ENCODE peak calls at places on chromosome 16, in ten cellular contexts. R, S, N, W, P, O, F, B, J and U are unnamed samples.

GRCh38 chr16:50559342-50559741 is 11.1 kb downstream of the NKD1 start:
- DNase-seq in R (no peak), S (no peak), N (no peak), W (no peak), P (no peak), O (no peak), F (no peak), B (no peak), J (no peak), U (no peak)

GRCh38 chr16:69917739-69918138 is 33.4 kb upstream of the CLEC18A start:
- DNase-seq in R (peak; percentile 79), S (peak; percentile 95), N (peak; percentile 86), W (no peak), P (no peak), O (no peak), F (peak; percentile 44), B (no peak), J (peak; percentile 91), U (no peak)

GRCh38 chr16:9122969-9123368 is 31.5 kb downstream of the HAPSTR1 start:
- DNase-seq in R (no peak), S (no peak), N (no peak), W (no peak), P (no peak), O (no peak), F (no peak), B (no peak), J (no peak), U (no peak)

GRCh38 chr16:71295950-71296349 is 6.7 kb upstream of the CMTR2 start:
- DNase-seq in R (no peak), S (no peak), N (no peak), W (no peak), P (no peak), O (no peak), F (no peak), B (no peak), J (no peak), U (no peak)

GRCh38 chr16:88922114-88922825 is 54.7 kb downstream of the CBFA2T3 start:
- DNase-seq in R (no peak), S (peak; percentile 79), N (peak; percentile 20), W (no peak), P (peak; percentile 67), O (no peak), F (peak; percentile 91), B (no peak), J (no peak), U (no peak)

GRCh38 chr16:57092786-57093301 is 461 bp downstream of the CPNE2 start:
- DNase-seq in R (no peak), S (no peak), N (no peak), W (peak; percentile 84), P (peak; percentile 46), O (peak; percentile 15), F (peak; percentile 40), B (peak; percentile 84), J (no peak), U (peak; percentile 87)

GRCh38 chr16:23578096-23578830 is 17.9 kb downstream of the NDUFAB1 start:
- DNase-seq in R (no peak), S (peak; percentile 30), N (no peak), W (no peak), P (no peak), O (no peak), F (no peak), B (no peak), J (no peak), U (no peak)

GRCh38 chr16:59783191-59783590 is 1049.1 kb upstream of the GOT2 start:
- DNase-seq in R (peak; percentile 34), S (peak; percentile 15), N (no peak), W (no peak), P (no peak), O (no peak), F (no peak), B (no peak), J (no peak), U (no peak)

GRCh38 chr16:86732621-86733297 is 154.4 kb downstream of the FOXL1 start:
- DNase-seq in R (no peak), S (peak; percentile 18), N (no peak), W (no peak), P (no peak), O (no peak), F (no peak), B (no peak), J (no peak), U (no peak)

GRCh38 chr16:25066426-25066746 is 45.2 kb upstream of the LCMT1 start:
- DNase-seq in R (no peak), S (no peak), N (no peak), W (peak; percentile 37), P (no peak), O (no peak), F (no peak), B (no peak), J (no peak), U (no peak)
- TF ChIP-seq CTCF in R (no peak), S (no peak), N (no peak), W (no peak), P (no peak), O (no peak), F (no peak), B (no peak), J (no peak), U (no peak)

GRCh38 chr16:1345651-1346421 is 5.8 kb downstream of the TSR3 start:
- DNase-seq in R (no peak), S (no peak), N (no peak), W (no peak), P (no peak), O (no peak), F (no peak), B (no peak), J (no peak), U (no peak)

GRCh38 chr16:1347286-1347855 is 4.3 kb downstream of the TSR3 start:
- DNase-seq in R (no peak), S (no peak), N (no peak), W (no peak), P (no peak), O (no peak), F (no peak), B (no peak), J (no peak), U (no peak)

GRCh38 chr16:1347962-1348361 is 3.7 kb downstream of the TSR3 start:
- DNase-seq in R (no peak), S (no peak), N (no peak), W (no peak), P (no peak), O (no peak), F (no peak), B (no peak), J (no peak), U (no peak)

GRCh38 chr16:1345087-1345486 is 6.6 kb downstream of the TSR3 start:
- DNase-seq in R (no peak), S (no peak), N (no peak), W (no peak), P (no peak), O (no peak), F (no peak), B (no peak), J (no peak), U (no peak)

DNA sequence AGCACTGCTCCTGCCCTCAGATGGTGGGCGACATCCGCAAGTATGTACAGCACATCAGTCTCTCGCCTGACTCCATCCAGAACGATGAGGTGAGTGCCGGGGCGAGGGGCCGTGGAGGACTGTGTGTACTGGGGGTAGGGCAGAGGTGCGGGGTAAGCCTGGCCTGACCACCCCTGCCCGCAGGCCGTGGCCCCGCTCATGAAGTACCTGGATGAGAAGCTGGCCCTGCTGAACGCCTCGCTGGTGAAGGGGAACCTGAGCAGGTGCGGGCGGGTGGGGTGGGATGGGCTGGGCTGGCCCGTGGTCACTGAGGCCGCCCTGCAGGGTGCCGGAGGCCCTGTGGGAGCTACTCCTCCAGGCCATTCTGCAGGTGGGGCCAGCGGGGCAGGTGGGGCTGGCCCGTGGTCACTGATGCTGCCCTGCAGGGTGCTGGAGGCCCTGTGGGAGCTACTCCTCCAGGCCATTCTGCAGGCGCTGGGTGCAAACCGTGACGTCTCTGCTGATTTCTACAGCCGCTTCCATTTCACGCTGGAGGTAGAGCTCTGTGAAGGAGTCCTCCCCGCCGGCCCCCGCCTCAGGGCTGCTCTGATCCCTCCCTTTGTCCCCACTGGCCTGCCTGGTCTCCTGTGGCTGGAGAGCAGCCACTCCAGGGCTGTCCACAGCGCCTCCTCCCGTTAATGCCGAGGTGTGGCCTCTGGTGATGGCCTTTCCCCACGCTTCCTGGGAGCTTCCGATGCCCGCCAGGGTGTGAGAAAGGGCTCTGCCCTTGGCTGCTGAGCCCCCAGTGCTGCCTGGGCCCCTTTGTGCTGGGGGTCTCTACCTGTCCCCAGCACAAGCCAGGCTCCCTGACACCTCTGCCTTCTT is 5.0 kb downstream of the TSR3 start:
- DNase-seq in R (no peak), S (no peak), N (no peak), W (no peak), P (no peak), O (no peak), F (no peak), B (no peak), J (no peak), U (no peak)
- TF ChIP-seq CTCF in R (peak; percentile 12), S (no peak), N (no peak), W (no peak), P (no peak), O (no peak), F (no peak), B (no peak), J (peak; percentile 23), U (no peak)

DNA sequence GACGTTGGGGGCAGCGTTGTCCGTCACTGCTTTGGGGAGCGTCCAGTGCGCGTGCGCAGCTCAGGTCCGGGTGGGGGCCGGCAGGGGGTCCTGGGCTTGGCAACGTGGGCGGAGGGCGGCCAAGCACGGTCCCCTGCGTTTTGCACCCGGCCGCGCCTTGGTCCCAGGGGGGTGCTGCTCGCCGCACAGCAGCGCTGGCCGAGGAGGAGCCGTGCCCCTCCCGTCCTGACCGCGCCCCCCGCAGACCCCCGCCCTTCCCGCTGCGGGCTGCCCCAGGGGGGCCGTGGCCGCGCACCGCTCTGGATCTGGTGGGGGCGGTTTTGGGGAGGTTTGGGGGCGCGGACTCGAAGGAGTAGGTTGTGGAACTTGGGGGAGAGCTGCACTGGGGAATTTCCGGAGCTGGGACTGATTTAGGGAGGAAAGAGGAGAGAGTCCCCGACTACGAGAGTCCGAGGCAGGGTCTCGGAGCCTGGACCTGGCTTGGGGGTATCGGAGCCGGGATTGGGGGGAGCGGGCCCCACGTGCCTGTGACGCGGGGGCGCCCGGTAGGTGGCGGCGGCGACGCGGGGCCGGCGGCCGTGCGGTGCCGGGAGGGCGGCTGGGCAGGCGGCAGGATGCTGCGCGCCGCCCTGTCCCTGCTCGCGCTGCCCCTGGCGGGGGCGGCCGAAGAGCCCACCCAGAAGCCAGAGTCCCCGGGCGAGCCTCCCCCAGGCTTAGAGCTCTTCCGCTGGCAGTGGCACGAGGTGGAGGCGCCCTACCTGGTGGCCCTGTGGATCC is at the start of gene SLC9A5:
- DNase-seq in R (no peak), S (no peak), N (no peak), W (peak; percentile 77), P (no peak), O (no peak), F (no peak), B (peak; percentile 81), J (no peak), U (peak; percentile 77)
- TF ChIP-seq CTCF in R (peak; percentile 6), S (no peak), N (no peak), W (peak; percentile 22), P (no peak), O (peak; percentile 14), F (peak; percentile 29), B (peak; percentile 41), J (no peak), U (peak; percentile 30)

DNA sequence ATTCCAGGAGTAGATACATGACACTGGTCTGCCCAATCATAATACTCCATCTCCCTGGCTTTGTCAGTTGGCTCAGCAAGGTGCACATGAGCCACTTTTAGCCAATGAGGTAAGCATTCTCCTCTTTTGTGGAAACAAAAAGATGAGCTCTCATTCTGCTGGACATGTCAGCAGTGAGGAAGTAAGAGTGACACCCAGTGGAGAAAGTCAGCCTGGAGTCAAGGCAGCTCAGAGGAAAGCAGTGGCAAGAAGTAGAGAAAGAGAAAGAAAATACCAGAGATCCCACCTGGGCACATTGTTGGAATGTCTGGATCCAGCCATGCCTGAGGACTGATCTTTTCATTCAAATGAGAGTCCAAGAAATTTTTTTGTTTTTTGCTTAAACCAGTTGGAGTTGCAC is 496.9 kb upstream of the C16orf82 start:
- DNase-seq in R (no peak), S (no peak), N (no peak), W (peak; percentile 6), P (no peak), O (no peak), F (no peak), B (no peak), J (no peak), U (peak; percentile 10)
- TF ChIP-seq CTCF in R (no peak), S (no peak), N (no peak), W (peak; percentile 19), P (peak; percentile 9), O (no peak), F (peak; percentile 25), B (no peak), J (peak; percentile 29), U (peak; percentile 45)